ENCODE peak calls at places on chromosomes 13 and 19, in nine cellular contexts. T is suprapubic skin, F is fibroblast of lung, B is thoracic aorta, M is tibial nerve, W is hepatocyte, S is spleen, D is NT2/D1, L is A549. U is an unnamed sample. For H3K4me1 and H3K9me3, the result is how much of the 10 kb centered on the place peaks cover.

GRCh38 chr19:55643003-55643732 is at the start of gene ZNF581:
- DNase-seq in B (no peak), S (peak), L (peak), D (no peak), F (peak), T (peak), W (peak), M (no peak), U (no peak)

GRCh38 chr19:35484637-35485036 is 5.6 kb downstream of the KRTDAP start:
- DNase-seq in D (no peak), S (peak), B (no peak), F (no peak), T (no peak), M (no peak), W (no peak), L (no peak), U (no peak)

GRCh38 chr13:100987993-100988392 is 313.4 kb upstream of the TMTC4 start:
- DNase-seq in B (no peak), F (peak), W (no peak), T (no peak), D (peak), M (no peak), S (no peak), L (no peak), U (no peak)

GRCh38 chr19:30374791-30375650 is 2.8 kb downstream of the ZNF536 start:
- DNase-seq in T (peak), W (peak), B (no peak), F (no peak), S (no peak), L (no peak), M (no peak), D (no peak), U (no peak)

GRCh38 chr13:112333756-112334543 is 42.2 kb upstream of the SPACA7 start:
- DNase-seq in L (peak), D (no peak), W (no peak), M (no peak), B (no peak), S (no peak), T (no peak), F (peak), U (no peak)

GRCh38 chr19:41327076-41327475 is 17.1 kb downstream of the CCDC97 start:
- DNase-seq in W (no peak), S (no peak), B (no peak), L (no peak), F (peak), D (no peak), M (no peak), T (no peak), U (no peak)

GRCh38 chr13:74136089-74136658 is 2.0 kb upstream of the KLF12 start:
- DNase-seq in B (no peak), M (no peak), T (no peak), S (peak), D (no peak), L (no peak), F (peak), W (peak), U (peak)

GRCh38 chr13:74574964-74575728 is 440.9 kb upstream of the KLF12 start:
- DNase-seq in L (no peak), T (no peak), W (no peak), S (no peak), F (no peak), D (peak), M (no peak), B (no peak), U (no peak)

GRCh38 chr19:36046443-36047050 is 7.5 kb downstream of the THAP8 start:
- DNase-seq in W (no peak), L (no peak), B (no peak), F (no peak), T (no peak), M (no peak), S (no peak), D (no peak), U (no peak)

GRCh38 chr13:30805132-30805537 is 69.8 kb downstream of the ALOX5AP start:
- DNase-seq in L (no peak), S (no peak), B (no peak), F (no peak), T (no peak), W (no peak), M (no peak), D (no peak), U (no peak)

GRCh38 chr13:39385621-39386231 is 217.3 kb downstream of the LHFPL6 start:
- DNase-seq in B (no peak), T (no peak), M (no peak), F (peak), S (no peak), L (no peak), D (peak), W (no peak), U (no peak)

GRCh38 chr13:66530158-66530557 is 700.0 kb downstream of the PCDH9 start:
- DNase-seq in T (no peak), S (no peak), B (no peak), F (no peak), D (no peak), W (no peak), L (no peak), M (no peak), U (no peak)

GRCh38 chr13:98879965-98880364 is 97.9 kb downstream of the DOCK9 start:
- DNase-seq in B (no peak), W (no peak), D (no peak), F (no peak), S (no peak), T (no peak), L (no peak), M (no peak), U (no peak)

GRCh38 chr19:35268546-35269424 is at the start of gene USF2:
- DNase-seq in B (no peak), M (no peak), S (peak), D (no peak), L (peak), F (peak), W (peak), T (no peak), U (peak)

GRCh38 chr13:37690361-37690760 is 91.8 kb upstream of the POSTN start:
- DNase-seq in B (no peak), D (no peak), W (no peak), F (no peak), M (no peak), L (no peak), T (no peak), S (no peak), U (no peak)

GRCh38 chr13:97194473-97194872 is 27.7 kb upstream of the MBNL2 start:
- DNase-seq in M (no peak), L (no peak), D (peak), T (no peak), F (peak), B (no peak), S (no peak), W (no peak), U (no peak)

GRCh38 chr19:38729653-38730469 is 14.4 kb downstream of the CAPN12 start:
- DNase-seq in W (peak), D (peak), F (peak), T (no peak), S (peak), M (no peak), L (peak), B (no peak), U (peak)

GRCh38 chr13:24328145-24328544 is 18.8 kb downstream of the C1QTNF9 start:
- DNase-seq in W (no peak), S (no peak), F (no peak), D (peak), T (no peak), M (no peak), B (no peak), L (no peak), U (no peak)

GRCh38 chr19:14122924-14123323 is 5.4 kb upstream of the PRKACA start:
- DNase-seq in L (no peak), D (no peak), T (no peak), W (no peak), B (no peak), S (no peak), F (no peak), M (no peak), U (no peak)

GRCh38 chr19:31164666-31165265 is 184.5 kb downstream of the TSHZ3 start:
- DNase-seq in M (no peak), W (no peak), B (no peak), T (no peak), S (no peak), L (no peak), D (no peak), F (peak), U (no peak)

GRCh38 chr19:55678121-55678671 is 3.2 kb downstream of the EPN1 start:
- DNase-seq in F (no peak), S (peak), W (no peak), D (no peak), T (no peak), B (no peak), L (no peak), M (no peak), U (no peak)

GRCh38 chr19:33303791-33304759 is 1.7 kb upstream of the CEBPA start:
- DNase-seq in S (peak), F (no peak), W (peak), T (no peak), L (no peak), M (no peak), B (no peak), D (no peak), U (peak)

GRCh38 chr19:7104783-7105447 is 35.4 kb downstream of the ZNF557 start:
- DNase-seq in B (no peak), L (no peak), T (no peak), W (no peak), F (no peak), S (no peak), M (no peak), D (no peak), U (no peak)

GRCh38 chr13:35854286-35854685 is 276.9 kb downstream of the DCLK1 start:
- DNase-seq in W (no peak), D (no peak), M (no peak), F (no peak), B (no peak), L (no peak), S (no peak), T (no peak), U (no peak)

GRCh38 chr19:51091895-51092873 is 9.5 kb upstream of the KLK14 start:
- DNase-seq in F (no peak), M (no peak), B (no peak), S (peak), D (no peak), T (no peak), L (no peak), W (no peak), U (no peak)

GRCh38 chr19:56404705-56405056 is 549 bp downstream of the ZNF583 start:
- DNase-seq in M (no peak), S (no peak), D (no peak), B (no peak), T (no peak), W (no peak), L (no peak), F (no peak), U (no peak)

GRCh38 chr19:13983213-13983889 is 22.8 kb downstream of the RFX1 start:
- DNase-seq in M (no peak), S (peak), B (no peak), W (no peak), T (no peak), D (no peak), F (no peak), L (no peak), U (no peak)

GRCh38 chr13:100589178-100589725 is 663 bp upstream of the GGACT start:
- DNase-seq in L (no peak), W (no peak), M (no peak), D (no peak), F (no peak), T (no peak), B (no peak), S (no peak), U (no peak)

GRCh38 chr13:69243366-69243765 is 864.3 kb upstream of the ATXN8OS start:
- DNase-seq in S (no peak), D (no peak), B (no peak), T (no peak), L (no peak), W (no peak), M (no peak), F (no peak), U (no peak)

GRCh38 chr13:74187564-74187963 is 53.4 kb upstream of the KLF12 start:
- DNase-seq in S (no peak), F (peak), B (no peak), M (no peak), L (peak), T (no peak), D (no peak), W (no peak), U (no peak)

GRCh38 chr19:2319551-2319950 is 8.8 kb downstream of the LSM7 start:
- DNase-seq in M (no peak), T (no peak), W (no peak), S (no peak), D (no peak), F (no peak), B (no peak), L (no peak), U (no peak)

GRCh38 chr13:110382830-110383229 is 75.7 kb downstream of the COL4A2 start:
- DNase-seq in L (no peak), S (no peak), B (no peak), T (no peak), M (no peak), F (no peak), D (no peak), W (no peak), U (no peak)

GRCh38 chr13:20247403-20247802 is 15.3 kb upstream of the GJB6 start:
- DNase-seq in F (no peak), T (no peak), L (no peak), W (no peak), B (no peak), S (no peak), D (no peak), M (no peak), U (no peak)

GRCh38 chr19:13094771-13095392 is 7.8 kb downstream of the LYL1 start:
- DNase-seq in L (no peak), W (no peak), B (no peak), D (no peak), F (no peak), S (peak), M (no peak), T (no peak), U (no peak)

GRCh38 chr19:50005428-50005827 is 19.7 kb downstream of the VRK3 start:
- DNase-seq in M (no peak), T (no peak), S (no peak), W (no peak), B (no peak), F (no peak), L (no peak), D (no peak), U (no peak)

DNA sequence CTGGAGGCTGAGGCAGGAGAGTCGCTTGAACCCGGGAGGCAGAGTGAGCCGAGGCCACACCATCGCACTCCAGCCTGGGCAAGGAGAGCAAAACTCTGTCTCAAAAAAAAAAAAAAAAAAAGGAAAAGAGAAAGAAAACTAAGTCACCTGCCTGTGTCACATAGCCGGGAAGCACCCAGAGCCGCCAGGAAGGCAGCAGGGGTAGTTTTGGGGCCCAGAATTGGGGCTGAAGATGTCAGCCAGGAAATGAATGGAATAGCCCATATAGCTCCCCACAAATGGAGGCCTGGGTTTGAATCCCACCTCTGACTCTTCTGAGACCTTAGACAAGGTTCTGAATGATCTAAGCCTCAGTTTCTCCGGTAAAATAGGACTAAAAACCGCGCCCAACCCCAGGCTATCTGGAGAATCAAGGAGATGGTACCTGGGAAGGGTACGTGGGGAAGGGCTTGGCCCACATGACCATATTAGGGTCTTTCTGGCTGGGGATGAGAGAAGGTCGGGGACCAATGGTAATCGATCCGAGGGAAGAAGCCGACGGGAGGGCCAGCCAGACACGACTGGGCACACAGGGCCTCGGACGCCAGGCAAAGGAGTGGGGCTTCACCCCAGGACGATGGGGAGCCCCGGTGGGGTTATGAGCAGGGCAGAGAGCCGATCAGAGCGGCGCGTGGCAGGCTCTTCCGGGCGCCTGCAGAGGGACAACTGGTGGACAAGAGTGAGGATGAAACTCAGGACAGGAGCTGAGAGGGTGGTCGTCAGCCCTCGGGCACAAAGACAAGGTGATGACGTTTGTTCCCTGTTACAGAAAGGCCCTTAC is 14.4 kb downstream of the CCDC124 start:
- DNase-seq in M (no peak), T (no peak), S (peak), F (no peak), B (no peak), W (no peak), L (no peak), D (no peak), U (no peak)
- H3K4me1 ChIP-seq in M (under half), T (half or more), S (half or more), F (under half), B (under half), W (under half), L (under half), D (under half), U (under half)

GRCh38 chr13:48068036-48068435 is 26.9 kb downstream of the MED4 start:
- DNase-seq in W (no peak), D (no peak), B (no peak), T (no peak), L (no peak), S (no peak), F (no peak), M (no peak), U (no peak)

GRCh38 chr13:48070942-48071341 is 24.0 kb downstream of the MED4 start:
- DNase-seq in L (no peak), M (no peak), T (no peak), W (no peak), S (no peak), D (no peak), B (no peak), F (no peak), U (no peak)

GRCh38 chr13:48069573-48069972 is 25.3 kb downstream of the MED4 start:
- DNase-seq in T (no peak), M (no peak), B (no peak), L (no peak), W (no peak), F (no peak), D (no peak), S (no peak), U (no peak)

GRCh38 chr13:48066310-48066989 is 28.5 kb downstream of the MED4 start:
- DNase-seq in W (no peak), T (no peak), B (no peak), L (no peak), S (no peak), D (no peak), M (no peak), F (peak), U (peak)

GRCh38 chr13:48068952-48069351 is 26.0 kb downstream of the MED4 start:
- DNase-seq in B (no peak), F (peak), M (no peak), T (no peak), D (no peak), L (no peak), W (no peak), S (no peak), U (no peak)
- H3K9me3 ChIP-seq in B (under half), F (under half), M (under half), T (under half), D (half or more), L (under half), W (under half), S (under half), U (under half)

GRCh38 chr13:54658771-54659170 is 1630.2 kb downstream of the OLFM4 start:
- DNase-seq in M (no peak), T (no peak), L (no peak), W (no peak), B (no peak), D (no peak), F (no peak), S (no peak), U (no peak)
- H3K4me1 ChIP-seq in M (under half), T (under half), L (under half), W (under half), B (under half), D (under half), F (under half), S (under half), U (under half)

GRCh38 chr19:11942008-11942842 is 17.3 kb downstream of the ZNF700 start:
- DNase-seq in M (no peak), B (no peak), L (no peak), T (no peak), W (no peak), F (no peak), D (no peak), S (no peak), U (no peak)

GRCh38 chr19:11944656-11945055 is 19.7 kb downstream of the ZNF700 start:
- DNase-seq in B (no peak), M (no peak), D (no peak), F (no peak), L (no peak), W (no peak), S (no peak), T (no peak), U (no peak)

GRCh38 chr19:11948646-11949045 is 16.2 kb upstream of the ZNF763 start:
- DNase-seq in T (no peak), B (no peak), D (no peak), L (no peak), S (no peak), M (no peak), W (no peak), F (no peak), U (no peak)

GRCh38 chr19:11942843-11943108 is 17.9 kb downstream of the ZNF700 start:
- DNase-seq in L (no peak), W (no peak), M (no peak), T (no peak), B (no peak), F (no peak), S (no peak), D (no peak), U (no peak)
- H3K9me3 ChIP-seq in L (under half), W (half or more), M (under half), T (half or more), B (half or more), F (under half), S (half or more), D (half or more), U (under half)

DNA sequence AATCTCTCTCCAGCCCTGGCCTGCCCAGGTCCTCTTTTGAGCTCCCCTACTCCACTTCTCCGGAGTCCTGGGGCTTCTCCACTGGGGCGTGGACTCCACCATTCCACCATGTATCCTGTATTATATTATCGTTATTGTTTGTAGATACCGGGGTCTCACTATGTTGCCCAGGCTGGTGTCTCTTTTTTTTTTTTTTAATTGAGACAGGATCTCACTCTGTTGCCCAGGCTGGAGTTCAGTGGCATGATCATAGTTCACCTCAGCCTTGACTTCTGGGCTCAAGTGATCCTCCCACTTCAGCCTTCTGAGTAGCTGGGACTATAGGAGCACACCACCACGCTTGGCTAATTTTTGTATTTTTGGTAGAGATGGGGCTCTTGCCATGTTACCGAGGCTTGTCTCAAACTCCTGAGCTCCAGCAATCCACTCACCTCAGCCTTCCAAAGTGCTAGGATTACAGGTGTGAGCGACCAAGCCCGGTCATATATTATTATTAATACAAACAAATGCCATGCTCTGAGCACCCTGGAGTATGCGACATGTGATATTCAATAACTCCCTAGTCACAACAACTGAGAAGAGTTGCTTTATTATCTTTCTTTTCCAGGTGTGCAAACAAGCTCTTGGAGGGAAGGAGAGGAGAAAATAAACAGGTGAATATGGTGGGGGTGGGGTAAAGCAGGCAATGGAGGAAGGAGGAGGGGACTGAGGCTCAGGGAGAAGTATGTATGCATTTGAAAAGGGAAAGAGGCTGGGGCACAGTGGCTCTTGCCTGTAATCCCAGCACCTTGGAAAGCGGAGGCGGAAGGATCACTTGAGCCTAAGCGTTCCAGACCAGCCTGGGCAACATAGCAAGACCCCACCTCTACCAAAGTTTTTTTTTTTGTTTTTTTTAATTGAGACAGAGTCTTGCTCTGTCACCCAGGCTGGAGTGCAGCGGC is 2.8 kb upstream of the CERS4 start:
- DNase-seq in S (no peak), W (peak), T (no peak), M (no peak), L (no peak), D (peak), F (no peak), B (no peak), U (no peak)
- H3K4me1 ChIP-seq in S (under half), W (under half), T (under half), M (under half), L (under half), D (under half), F (under half), B (under half), U (under half)

DNA sequence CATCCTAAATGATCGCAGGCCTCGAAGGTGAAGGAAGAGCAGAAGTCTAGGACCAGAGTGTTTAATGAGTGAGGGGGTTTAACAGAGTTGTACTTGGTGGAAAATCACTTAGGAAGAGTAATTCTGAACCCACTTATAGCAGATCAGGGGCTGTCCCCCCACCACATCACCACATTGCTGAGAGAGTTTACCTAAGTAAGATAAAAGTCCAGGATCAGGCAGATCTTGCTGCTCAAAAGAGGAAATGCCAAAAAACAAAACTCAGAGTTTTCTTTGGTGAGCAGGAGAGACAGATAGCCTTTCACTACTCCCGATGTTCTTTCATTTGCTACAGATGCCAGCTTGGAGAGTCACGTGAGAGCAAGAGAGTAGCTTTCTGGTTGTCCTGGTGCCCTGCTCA is 15.4 kb downstream of the ZNF317 start:
- DNase-seq in F (no peak), T (no peak), M (no peak), S (no peak), W (no peak), D (no peak), B (no peak), L (no peak), U (no peak)
- H3K9me3 ChIP-seq in F (under half), T (under half), M (under half), S (under half), W (under half), D (half or more), B (under half), L (half or more), U (under half)

U was measured in RWPE2.